ENCODE peak calls at places on chromosomes 6 and 20, in ten cellular contexts. D, M, A, H, L, C, I, B, U and G are unnamed samples.

GRCh38 chr6:105432797-105433196 is 29.9 kb upstream of the PREP start:
- DNase-seq in D (no peak), M (no peak), A (peak; percentile 83), H (no peak), L (peak; percentile 85), C (no peak), I (no peak), B (no peak), U (peak; percentile 82), G (no peak)

GRCh38 chr6:113442040-113442439 is 415.1 kb upstream of the MARCKS start:
- DNase-seq in D (no peak), M (no peak), A (no peak), H (no peak), L (no peak), C (no peak), I (no peak), B (no peak), U (no peak), G (no peak)

GRCh38 chr6:93079061-93079460 is 340.3 kb downstream of the EPHA7 start:
- DNase-seq in D (no peak), M (no peak), A (no peak), H (no peak), L (no peak), C (no peak), I (no peak), B (no peak), U (no peak), G (no peak)

GRCh38 chr6:73028124-73028766 is 197.1 kb downstream of the KHDC1L start:
- DNase-seq in D (peak; percentile 7), M (no peak), A (no peak), H (no peak), L (no peak), C (no peak), I (no peak), B (no peak), U (no peak), G (no peak)

GRCh38 chr6:159594106-159594749 is 98.8 kb downstream of the SOD2 start:
- DNase-seq in D (no peak), M (no peak), A (peak; percentile 33), H (no peak), L (no peak), C (no peak), I (no peak), B (no peak), U (no peak), G (no peak)

GRCh38 chr6:168666170-168666569 is 225.2 kb downstream of the SMOC2 start:
- DNase-seq in D (no peak), M (no peak), A (no peak), H (no peak), L (no peak), C (no peak), I (no peak), B (no peak), U (no peak), G (no peak)

GRCh38 chr6:89385846-89386245 is 26.2 kb downstream of the RRAGD start:
- DNase-seq in D (no peak), M (no peak), A (no peak), H (no peak), L (no peak), C (no peak), I (no peak), B (no peak), U (no peak), G (no peak)

GRCh38 chr6:90759662-90760061 is 172.8 kb upstream of the MAP3K7 start:
- DNase-seq in D (no peak), M (no peak), A (no peak), H (no peak), L (no peak), C (no peak), I (no peak), B (no peak), U (no peak), G (no peak)

GRCh38 chr20:19566226-19566960 is 191.7 kb upstream of the RIN2 start:
- DNase-seq in D (no peak), M (no peak), A (no peak), H (no peak), L (no peak), C (no peak), I (no peak), B (no peak), U (peak; percentile 32), G (no peak)

GRCh38 chr6:53483423-53484353 is 61.2 kb downstream of the GCLC start:
- DNase-seq in D (no peak), M (peak; percentile 34), A (no peak), H (no peak), L (no peak), C (peak; percentile 46), I (peak; percentile 43), B (no peak), U (no peak), G (no peak)

GRCh38 chr20:39282619-39283092 is 320.5 kb downstream of the DHX35 start:
- DNase-seq in D (no peak), M (no peak), A (no peak), H (peak; percentile 14), L (no peak), C (no peak), I (no peak), B (no peak), U (no peak), G (no peak)

GRCh38 chr6:42131531-42131930 is 10.9 kb downstream of the C6orf132 start:
- DNase-seq in D (no peak), M (no peak), A (peak; percentile 73), H (no peak), L (peak; percentile 89), C (no peak), I (no peak), B (no peak), U (no peak), G (no peak)

GRCh38 chr6:86500035-86500434 is 437.3 kb upstream of the HTR1E start:
- DNase-seq in D (no peak), M (no peak), A (no peak), H (no peak), L (no peak), C (no peak), I (no peak), B (no peak), U (no peak), G (no peak)

GRCh38 chr6:42727084-42727601 is 4.7 kb upstream of the PRPH2 start:
- DNase-seq in D (no peak), M (peak; percentile 44), A (peak; percentile 21), H (no peak), L (no peak), C (no peak), I (peak; percentile 33), B (peak; percentile 64), U (no peak), G (no peak)

GRCh38 chr6:157831424-157832249 is 8.6 kb downstream of the SNX9 start:
- DNase-seq in D (peak; percentile 26), M (no peak), A (no peak), H (no peak), L (no peak), C (no peak), I (no peak), B (no peak), U (no peak), G (no peak)

GRCh38 chr20:45890077-45890996 is 671 bp downstream of the NEURL2 start:
- DNase-seq in D (peak; percentile 87), M (peak; percentile 84), A (peak; percentile 46), H (peak; percentile 85), L (no peak), C (peak; percentile 91), I (peak; percentile 69), B (peak; percentile 88), U (no peak), G (peak; percentile 74)

GRCh38 chr20:63025534-63026331 is 19.0 kb upstream of the BHLHE23 start:
- DNase-seq in D (no peak), M (no peak), A (peak; percentile 11), H (no peak), L (peak; percentile 43), C (no peak), I (peak; percentile 23), B (no peak), U (peak; percentile 17), G (no peak)

DNA sequence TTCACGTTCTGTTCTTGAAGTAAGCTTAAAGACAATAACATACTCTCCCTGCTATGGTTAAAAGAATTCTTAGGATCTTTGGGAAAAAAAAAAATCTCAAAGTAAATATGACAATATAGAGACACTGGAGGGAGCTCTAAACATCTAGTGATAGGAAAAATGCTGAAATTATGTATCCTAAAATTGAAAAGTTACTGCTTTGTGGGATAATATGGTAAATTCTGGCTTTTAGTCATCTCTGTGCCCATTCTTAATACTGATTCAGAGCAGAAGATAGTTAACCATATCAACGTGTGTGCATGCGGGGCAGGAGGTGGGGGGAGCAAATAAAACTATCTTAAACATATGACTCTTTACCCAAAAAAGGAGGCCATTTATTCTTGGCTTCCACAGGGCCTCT is 165.4 kb downstream of the GMPR start:
- DNase-seq in D (no peak), M (no peak), A (no peak), H (no peak), L (no peak), C (no peak), I (no peak), B (no peak), U (no peak), G (no peak)
- TF ChIP-seq CTCF in D (no peak), M (peak; percentile 9), A (peak; percentile 68), H (no peak), L (peak; percentile 19), C (peak; percentile 28), I (no peak), B (peak; percentile 6), U (no peak), G (no peak)

DNA sequence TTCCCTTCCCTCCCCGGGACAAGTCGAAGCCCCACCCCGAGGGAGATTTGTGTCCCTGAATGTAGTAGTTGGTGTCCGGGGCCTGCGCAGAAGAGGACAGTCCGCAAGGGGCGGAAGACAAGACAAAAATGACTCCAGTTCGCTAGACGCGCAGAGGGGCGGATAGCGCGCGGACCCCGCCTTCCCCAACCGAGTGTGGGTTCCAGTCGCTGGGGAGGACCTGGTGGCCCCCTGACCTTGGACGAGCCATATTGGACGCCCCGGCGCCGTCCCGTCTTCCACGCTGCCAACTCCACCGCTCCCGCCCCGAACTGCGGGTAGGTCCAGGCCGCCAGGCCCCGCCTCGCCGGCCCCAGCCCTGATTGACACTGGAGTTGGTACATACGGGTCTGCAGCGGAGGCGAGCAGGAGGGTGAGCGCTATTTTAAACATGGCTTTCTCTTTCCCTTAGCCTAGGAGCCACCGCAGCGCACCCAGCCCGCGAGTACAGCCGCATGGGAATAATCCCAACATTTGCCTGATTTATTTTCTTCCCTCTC is 802 bp downstream of the HMGN3 start:
- DNase-seq in D (peak; percentile 87), M (peak; percentile 92), A (peak; percentile 91), H (peak; percentile 88), L (peak; percentile 61), C (peak; percentile 94), I (peak; percentile 68), B (peak; percentile 82), U (peak; percentile 38), G (peak; percentile 87)
- TF ChIP-seq CTCF in D (no peak), M (peak; percentile 46), A (peak; percentile 49), H (peak; percentile 71), L (peak; percentile 32), C (peak; percentile 24), I (peak; percentile 63), B (no peak), U (peak; percentile 34), G (peak; percentile 9)

GRCh38 chr20:40706977-40707582 is 18.0 kb upstream of the MAFB start:
- DNase-seq in D (no peak), M (no peak), A (no peak), H (no peak), L (no peak), C (peak; percentile 55), I (no peak), B (no peak), U (no peak), G (no peak)
- TF ChIP-seq CTCF in D (peak; percentile 24), M (no peak), A (peak; percentile 16), H (no peak), L (no peak), C (no peak), I (no peak), B (no peak), U (no peak), G (no peak)

GRCh38 chr6:13251242-13251641 is 77.1 kb downstream of the TBC1D7 start:
- DNase-seq in D (no peak), M (no peak), A (no peak), H (no peak), L (no peak), C (no peak), I (no peak), B (no peak), U (no peak), G (no peak)
- TF ChIP-seq CTCF in D (no peak), M (no peak), A (no peak), H (no peak), L (no peak), C (no peak), I (no peak), B (no peak), U (no peak), G (no peak)